ENCODE peak calls at places on chromosomes 7 and 10, in nine cellular contexts. Q is ecto neural progenitor cell, A is WTC11, B is spleen, G is head of caudate nucleus, C is NB4, O is GM13977, J is pancreas, W is Karpas-422. S is an unnamed sample.

GRCh38 chr10:62708569-62708968 is 96.0 kb upstream of the ADO start:
- DNase-seq in G (no peak), W (no peak), O (no peak), J (no peak), Q (no peak), B (no peak), A (no peak), C (no peak), S (no peak)

GRCh38 chr7:127587663-127588018 is 570 bp upstream of the ARF5 start:
- DNase-seq in Q (no peak), C (no peak), J (peak), G (no peak), B (peak), A (peak), W (no peak), O (no peak), S (no peak)

GRCh38 chr7:50369408-50370026 is 65.0 kb downstream of the IKZF1 start:
- DNase-seq in Q (no peak), C (peak), G (no peak), B (no peak), O (peak), W (peak), A (no peak), J (no peak), S (no peak)

GRCh38 chr7:145698526-145699262 is 417.9 kb upstream of the CNTNAP2 start:
- DNase-seq in J (no peak), G (no peak), A (no peak), Q (no peak), W (no peak), B (no peak), O (no peak), C (no peak), S (no peak)

GRCh38 chr7:33107136-33108066 is 1.8 kb downstream of the RP9 start:
- DNase-seq in B (no peak), G (peak), W (peak), J (no peak), Q (peak), C (peak), O (no peak), A (peak), S (peak)

GRCh38 chr7:25519962-25520562 is 291.8 kb upstream of the NPVF start:
- DNase-seq in A (no peak), G (no peak), J (no peak), W (no peak), O (no peak), C (no peak), B (no peak), Q (no peak), S (no peak)

GRCh38 chr10:70493660-70494234 is 15.2 kb downstream of the PALD1 start:
- DNase-seq in J (no peak), B (peak), C (peak), O (peak), A (peak), G (peak), W (peak), Q (no peak), S (no peak)

GRCh38 chr10:30829921-30830671 is 200.5 kb upstream of the LYZL2 start:
- DNase-seq in W (no peak), B (no peak), J (no peak), A (no peak), G (no peak), Q (no peak), O (no peak), C (no peak), S (no peak)

GRCh38 chr10:115944538-115944937 is 328.5 kb downstream of the GFRA1 start:
- DNase-seq in B (no peak), C (no peak), A (no peak), O (no peak), G (no peak), W (no peak), Q (no peak), J (no peak), S (no peak)